ENCODE peak calls at places on chromosomes 6 and 20, in eight cellular contexts. I is M059J; Q is stimulated activated CD4-positive, alpha-beta T cell treated with anti-CD3 and anti-CD28 coated beads, Interleukin-1b, Interleukin-23, amount 100 ng/mL, for 1 hour; P is naive B cell; K is NCI-H2171 treated with DMSO at 0.1 percent for 48 hours; H is HT-29; D is right cardiac atrium; Z is ELR. E is an unnamed sample.

GRCh38 chr6:95084867-95085266 is 492.5 kb upstream of the MANEA start:
- DNase-seq in Q (no peak), P (no peak), H (no peak), Z (no peak), K (no peak), I (no peak), D (no peak), E (no peak)

GRCh38 chr20:48750941-48751620 is 76.7 kb downstream of the PREX1 start:
- DNase-seq in P (no peak), Z (no peak), I (peak), H (no peak), Q (no peak), D (peak), K (no peak), E (peak)

GRCh38 chr20:20203784-20204183 is 151.5 kb downstream of the CFAP61 start:
- DNase-seq in Q (no peak), I (no peak), H (no peak), D (no peak), P (no peak), Z (no peak), K (no peak), E (no peak)

GRCh38 chr20:45835230-45836224 is 1.9 kb downstream of the SNX21 start:
- DNase-seq in D (peak), K (no peak), Z (peak), I (no peak), P (no peak), Q (no peak), H (no peak), E (peak)

GRCh38 chr20:19254956-19255355 is 42.5 kb downstream of the SLC24A3 start:
- DNase-seq in Q (no peak), Z (peak), P (no peak), I (peak), D (no peak), H (no peak), K (no peak), E (no peak)

GRCh38 chr6:144294016-144294415 is 8.9 kb downstream of the UTRN start:
- DNase-seq in K (no peak), P (no peak), H (no peak), D (no peak), Q (no peak), I (peak), Z (peak), E (peak)

GRCh38 chr6:16273266-16273665 is 34.9 kb downstream of the GMPR start:
- DNase-seq in Q (no peak), K (no peak), P (no peak), H (no peak), Z (no peak), D (no peak), I (no peak), E (no peak)

GRCh38 chr20:48822879-48823385 is 4.9 kb downstream of the PREX1 start:
- DNase-seq in Q (no peak), K (no peak), Z (no peak), I (no peak), P (peak), H (no peak), D (no peak), E (peak)

GRCh38 chr20:51360451-51361230 is 181.9 kb downstream of the NFATC2 start:
- DNase-seq in H (no peak), Z (peak), K (no peak), I (peak), Q (no peak), D (no peak), P (no peak), E (peak)

GRCh38 chr6:37547564-37548061 is 47.9 kb upstream of the CCDC167 start:
- DNase-seq in Z (peak), H (no peak), D (peak), P (peak), K (peak), I (peak), Q (no peak), E (peak)

GRCh38 chr20:59159091-59159821 is 4.4 kb upstream of the ZNF831 start:
- DNase-seq in I (no peak), P (peak), D (no peak), K (no peak), Q (no peak), H (no peak), Z (peak), E (no peak)

GRCh38 chr6:44593539-44593944 is 206.0 kb downstream of the CDC5L start:
- DNase-seq in Q (peak), H (peak), Z (peak), P (peak), D (peak), I (peak), K (peak), E (peak)

GRCh38 chr20:4162766-4163165 is 147.4 kb upstream of the RNF24 start:
- DNase-seq in Q (no peak), I (no peak), K (no peak), H (no peak), P (no peak), D (no peak), Z (no peak), E (no peak)

GRCh38 chr20:19932170-19932667 is 84.9 kb upstream of the NAA20 start:
- DNase-seq in K (no peak), H (no peak), D (peak), Q (no peak), I (peak), Z (peak), P (no peak), E (peak)

GRCh38 chr20:33076662-33077398 is 2.6 kb upstream of the BPIFB4 start:
- DNase-seq in I (peak), Z (peak), K (no peak), Q (no peak), D (no peak), H (peak), P (no peak), E (peak)

GRCh38 chr6:105620878-105621277 is 218.0 kb upstream of the PREP start:
- DNase-seq in Q (no peak), D (no peak), K (no peak), I (peak), Z (peak), H (no peak), P (no peak), E (no peak)

GRCh38 chr6:160990847-160991410 is 640 bp upstream of the MAP3K4 start:
- DNase-seq in Q (no peak), I (no peak), Z (no peak), H (no peak), P (no peak), K (no peak), D (no peak), E (no peak)

GRCh38 chr6:168132531-168133184 is 53.6 kb upstream of the FRMD1 start:
- DNase-seq in H (peak), D (peak), Z (peak), K (no peak), P (no peak), Q (no peak), I (peak), E (peak)

GRCh38 chr6:132751306-132751705 is 6.4 kb downstream of the VNN2 start:
- DNase-seq in Q (no peak), I (no peak), K (no peak), D (no peak), Z (no peak), P (no peak), H (no peak), E (no peak)

GRCh38 chr6:106037060-106037459 is 49.1 kb upstream of the PRDM1 start:
- DNase-seq in H (no peak), D (no peak), P (no peak), Q (no peak), I (peak), Z (peak), K (no peak), E (no peak)

E was measured in astrocyte of the hippocampus.